ENCODE peak calls at places on chromosomes 13 and 19, in five cellular contexts. O, Z, T, P and M are unnamed samples.

GRCh38 chr19:31300406-31300805 is 48.8 kb downstream of the TSHZ3 start:
- DNase-seq in T (no peak), O (no peak), Z (no peak), P (no peak), M (no peak)

GRCh38 chr13:61727714-61728275 is 312.1 kb upstream of the PCDH20 start:
- DNase-seq in T (no peak), Z (no peak), P (no peak), O (no peak), M (no peak)

GRCh38 chr13:99190147-99190985 is 10.3 kb upstream of the UBAC2 start:
- DNase-seq in O (no peak), P (no peak), Z (no peak), T (no peak), M (no peak)

GRCh38 chr13:109666656-109667448 is 119.5 kb downstream of the IRS2 start:
- DNase-seq in P (no peak), O (no peak), Z (peak; percentile 62), T (no peak), M (no peak)

GRCh38 chr19:1811472-1811894 is 593 bp downstream of the ATP8B3 start:
- DNase-seq in T (peak; percentile 55), Z (peak; percentile 74), O (no peak), P (no peak), M (no peak)

GRCh38 chr13:92716749-92717148 is 509.9 kb upstream of the GPC6 start:
- DNase-seq in T (no peak), P (no peak), Z (peak; percentile 12), O (no peak), M (no peak)

GRCh38 chr13:95298971-95299627 is 2.2 kb downstream of the ABCC4 start:
- DNase-seq in P (no peak), T (no peak), Z (peak; percentile 88), O (no peak), M (no peak)

GRCh38 chr19:12692960-12693359 is 3.5 kb downstream of the FBXW9 start:
- DNase-seq in T (no peak), O (no peak), P (no peak), Z (no peak), M (no peak)

GRCh38 chr19:19554074-19555023 is 16.3 kb downstream of the CILP2 start:
- DNase-seq in Z (peak; percentile 54), O (no peak), T (no peak), P (peak; percentile 84), M (peak; percentile 51)

GRCh38 chr19:784541-784940 is 12.7 kb upstream of the PTBP1 start:
- DNase-seq in P (no peak), T (no peak), Z (no peak), O (no peak), M (no peak)

GRCh38 chr13:70390968-70391367 is 282.7 kb upstream of the KLHL1 start:
- DNase-seq in O (no peak), T (no peak), Z (no peak), P (no peak), M (no peak)

GRCh38 chr13:35966024-35966423 is 165.2 kb downstream of the DCLK1 start:
- DNase-seq in P (no peak), O (no peak), T (no peak), Z (no peak), M (no peak)

GRCh38 chr19:51714848-51715247 is 8.9 kb downstream of the HAS1 start:
- DNase-seq in O (no peak), Z (no peak), T (no peak), P (no peak), M (no peak)

GRCh38 chr19:46404884-46405658 is 8.3 kb downstream of the CCDC8 start:
- DNase-seq in Z (peak; percentile 43), O (no peak), P (no peak), T (no peak), M (no peak)

GRCh38 chr13:60583196-60583908 is 186.3 kb downstream of the TDRD3 start:
- DNase-seq in O (no peak), Z (peak; percentile 14), P (no peak), T (no peak), M (no peak)

GRCh38 chr19:29694669-29695627 is 20.1 kb downstream of the C19orf12 start:
- DNase-seq in T (peak; percentile 58), O (peak; percentile 90), Z (peak; percentile 61), P (peak; percentile 80), M (peak; percentile 73)